ENCODE peak calls at places on chromosomes 11 and 22, in eight cellular contexts. G is A673; L is chondrocyte; D is CD4-positive, alpha-beta T cell; H is progenitor cell of endocrine pancreas; Q is activated CD4-positive, CD25-positive, alpha-beta regulatory T cell treated with anti-CD3 and anti-CD28 coated beads, Interleukin-2, amount 50 U/mL, for 16 hours; E is iris pigment epithelial cell; W is WTC11. C is an unnamed sample.

GRCh38 chr22:35589071-35589735 is 27.9 kb downstream of the MB start:
- DNase-seq in G (no peak), L (no peak), D (no peak), H (no peak), Q (no peak), E (peak; percentile 89), W (no peak), C (no peak)

GRCh38 chr11:1155274-1155693 is 2.5 kb upstream of the MUC5AC start:
- DNase-seq in G (no peak), L (no peak), D (no peak), H (no peak), Q (no peak), E (no peak), W (no peak), C (no peak)

GRCh38 chr11:85762226-85762625 is 48.7 kb downstream of the SYTL2 start:
- DNase-seq in G (no peak), L (no peak), D (no peak), H (no peak), Q (no peak), E (no peak), W (no peak), C (no peak)

GRCh38 chr11:125093502-125093901 is 17.9 kb downstream of the TMEM218 start:
- DNase-seq in G (no peak), L (no peak), D (no peak), H (no peak), Q (no peak), E (no peak), W (no peak), C (no peak)

GRCh38 chr11:121095561-121095960 is 5.5 kb upstream of the TECTA start:
- DNase-seq in G (no peak), L (no peak), D (no peak), H (no peak), Q (no peak), E (no peak), W (no peak), C (no peak)

GRCh38 chr11:61513143-61513740 is 4.7 kb downstream of the LRRC10B start:
- DNase-seq in G (peak; percentile 30), L (no peak), D (no peak), H (no peak), Q (no peak), E (no peak), W (no peak), C (no peak)

GRCh38 chr22:24066260-24066659 is 55.2 kb downstream of the CABIN1 start:
- DNase-seq in G (no peak), L (no peak), D (no peak), H (no peak), Q (no peak), E (no peak), W (no peak), C (no peak)

GRCh38 chr11:117520201-117520600 is 192.5 kb downstream of the CEP164 start:
- DNase-seq in G (no peak), L (no peak), D (no peak), H (no peak), Q (no peak), E (peak; percentile 35), W (no peak), C (no peak)

GRCh38 chr11:44711772-44712608 is 14.8 kb upstream of the TSPAN18 start:
- DNase-seq in G (no peak), L (no peak), D (no peak), H (no peak), Q (no peak), E (no peak), W (no peak), C (no peak)

GRCh38 chr22:48893288-48894063 is 934.2 kb downstream of the BRD1 start:
- DNase-seq in G (no peak), L (peak; percentile 55), D (no peak), H (no peak), Q (no peak), E (no peak), W (no peak), C (no peak)

GRCh38 chr11:117328414-117329010 is 858 bp downstream of the CEP164 start:
- DNase-seq in G (no peak), L (no peak), D (no peak), H (no peak), Q (no peak), E (peak; percentile 68), W (no peak), C (no peak)

C was measured in GM19239.